ENCODE peak calls at places on chromosomes 4 and X, in four cellular contexts. K is AG10803, Y is AG08396, N is GM23248. D is an unnamed sample.

GRCh38 chr4:28639747-28640146 is 1779.1 kb downstream of the STIM2 start:
- DNase-seq in K (no peak), Y (no peak), N (peak), D (no peak)

GRCh38 chr4:41538017-41538733 is at the start of gene LIMCH1:
- DNase-seq in K (peak), Y (peak), N (peak), D (peak)

GRCh38 chrX:36908801-36909403 is 99.3 kb upstream of the FAM47C start:
- DNase-seq in K (peak), Y (peak), N (peak), D (peak)

GRCh38 chr4:51895816-51896408 is 53.0 kb downstream of the DCUN1D4 start:
- DNase-seq in K (peak), Y (peak), N (peak), D (peak)

GRCh38 chr4:74283614-74284013 is 24.7 kb upstream of the EPGN start:
- DNase-seq in K (peak), Y (peak), N (peak), D (peak)

GRCh38 chrX:39507034-39507433 is 590.7 kb downstream of the BCOR start:
- DNase-seq in K (no peak), Y (no peak), N (no peak), D (no peak)

GRCh38 chr4:48271048-48271452 is 1.4 kb upstream of the TEC start:
- DNase-seq in K (no peak), Y (no peak), N (no peak), D (no peak)

GRCh38 chrX:38192007-38192625 is 28.6 kb downstream of the SRPX start:
- DNase-seq in K (peak), Y (peak), N (peak), D (peak)

GRCh38 chr4:93996895-93997294 is 168.3 kb downstream of the ATOH1 start:
- DNase-seq in K (no peak), Y (no peak), N (no peak), D (no peak)

GRCh38 chrX:12702509-12703091 is 88.6 kb upstream of the PRPS2 start:
- DNase-seq in K (no peak), Y (no peak), N (no peak), D (no peak)

GRCh38 chrX:135974279-135974856 is 580 bp upstream of the MMGT1 start:
- DNase-seq in K (peak), Y (no peak), N (no peak), D (no peak)

GRCh38 chrX:13659057-13659456 is 6.1 kb downstream of the TCEANC start:
- DNase-seq in K (peak), Y (no peak), N (peak), D (no peak)

GRCh38 chrX:67607436-67607835 is 63.6 kb downstream of the AR start:
- DNase-seq in K (peak), Y (no peak), N (peak), D (no peak)

GRCh38 chr4:76634239-76634638 is 199.2 kb downstream of the SHROOM3 start:
- DNase-seq in K (peak), Y (peak), N (peak), D (peak)

GRCh38 chr4:3284734-3285557 is 7.9 kb upstream of the RGS12 start:
- DNase-seq in K (no peak), Y (no peak), N (no peak), D (no peak)

GRCh38 chr4:87071401-87071800 is 136.6 kb downstream of the AFF1 start:
- DNase-seq in K (no peak), Y (no peak), N (no peak), D (no peak)

GRCh38 chr4:76758290-76758882 is 139.6 kb downstream of the SOWAHB start:
- DNase-seq in K (peak), Y (peak), N (peak), D (peak)

GRCh38 chr4:119025440-119025839 is 110.2 kb upstream of the MYOZ2 start:
- DNase-seq in K (peak), Y (no peak), N (peak), D (peak)

GRCh38 chr4:53185853-53186590 is 179.8 kb downstream of the SCFD2 start:
- DNase-seq in K (peak), Y (no peak), N (peak), D (peak)

GRCh38 chr4:5069916-5070315 is 18.6 kb downstream of the STK32B start:
- DNase-seq in K (no peak), Y (no peak), N (no peak), D (no peak)

GRCh38 chrX:138128025-138128671 is 562.2 kb downstream of the ZIC3 start:
- DNase-seq in K (peak), Y (peak), N (peak), D (peak)

GRCh38 chrX:346034-346813 is 27.6 kb upstream of the GTPBP6 start:
- DNase-seq in K (no peak), Y (no peak), N (no peak), D (no peak)

GRCh38 chr4:177408023-177408422 is 34.2 kb downstream of the AGA start:
- DNase-seq in K (no peak), Y (no peak), N (no peak), D (no peak)